ENCODE peak calls at places on chromosomes 1 and 21, in eight cellular contexts. One of them, this sample, is unnamed.

GRCh38 chr1:34147301-34147700 is 17.7 kb downstream of the CSMD2 start:
- DNase-seq in HEK293T: no peak
- DNase-seq in cardiac muscle cell: no peak
- DNase-seq in activated T-cell treated with anti-CD3 and anti-CD28 coated beads for 1 hour: no peak
- DNase-seq in activated gamma-delta T cell treated with anti-CD3 and anti-CD28 coated beads, Interleukin-2, amount 50 U/mL, for 16 hours: no peak
- DNase-seq in psoas muscle: no peak
- DNase-seq in AG08396: no peak
- DNase-seq in HTR-8/SVneo: no peak
- DNase-seq in this sample: no peak

GRCh38 chr1:152515454-152515823 is 1.2 kb downstream of the CRCT1 start:
- DNase-seq in activated T-cell treated with anti-CD3 and anti-CD28 coated beads for 1 hour: no peak
- DNase-seq in HEK293T: peak; percentile 50
- DNase-seq in activated gamma-delta T cell treated with anti-CD3 and anti-CD28 coated beads, Interleukin-2, amount 50 U/mL, for 16 hours: no peak
- DNase-seq in HTR-8/SVneo: no peak
- DNase-seq in cardiac muscle cell: peak; percentile 23
- DNase-seq in AG08396: peak; percentile 64
- DNase-seq in psoas muscle: no peak
- DNase-seq in this sample: no peak

GRCh38 chr1:52098139-52098871 is 42.2 kb downstream of the BTF3L4 start:
- DNase-seq in activated gamma-delta T cell treated with anti-CD3 and anti-CD28 coated beads, Interleukin-2, amount 50 U/mL, for 16 hours: no peak
- DNase-seq in HEK293T: no peak
- DNase-seq in AG08396: no peak
- DNase-seq in HTR-8/SVneo: no peak
- DNase-seq in cardiac muscle cell: no peak
- DNase-seq in psoas muscle: no peak
- DNase-seq in activated T-cell treated with anti-CD3 and anti-CD28 coated beads for 1 hour: no peak
- DNase-seq in this sample: no peak

GRCh38 chr1:2130156-2130555 is 64.4 kb downstream of the FAAP20 start:
- DNase-seq in HTR-8/SVneo: no peak
- DNase-seq in psoas muscle: no peak
- DNase-seq in activated T-cell treated with anti-CD3 and anti-CD28 coated beads for 1 hour: no peak
- DNase-seq in activated gamma-delta T cell treated with anti-CD3 and anti-CD28 coated beads, Interleukin-2, amount 50 U/mL, for 16 hours: no peak
- DNase-seq in cardiac muscle cell: no peak
- DNase-seq in HEK293T: no peak
- DNase-seq in AG08396: no peak
- DNase-seq in this sample: no peak

GRCh38 chr1:234570336-234570735 is 39.6 kb downstream of the IRF2BP2 start:
- DNase-seq in HTR-8/SVneo: no peak
- DNase-seq in psoas muscle: no peak
- DNase-seq in HEK293T: no peak
- DNase-seq in activated T-cell treated with anti-CD3 and anti-CD28 coated beads for 1 hour: no peak
- DNase-seq in AG08396: no peak
- DNase-seq in activated gamma-delta T cell treated with anti-CD3 and anti-CD28 coated beads, Interleukin-2, amount 50 U/mL, for 16 hours: no peak
- DNase-seq in cardiac muscle cell: no peak
- DNase-seq in this sample: no peak

GRCh38 chr1:229753764-229754553 is 127.9 kb downstream of the URB2 start:
- DNase-seq in activated gamma-delta T cell treated with anti-CD3 and anti-CD28 coated beads, Interleukin-2, amount 50 U/mL, for 16 hours: no peak
- DNase-seq in AG08396: no peak
- DNase-seq in activated T-cell treated with anti-CD3 and anti-CD28 coated beads for 1 hour: no peak
- DNase-seq in HEK293T: no peak
- DNase-seq in HTR-8/SVneo: no peak
- DNase-seq in cardiac muscle cell: no peak
- DNase-seq in psoas muscle: no peak
- DNase-seq in this sample: no peak

GRCh38 chr1:1877852-1878436 is 12.9 kb downstream of the GNB1 start:
- DNase-seq in psoas muscle: no peak
- DNase-seq in activated gamma-delta T cell treated with anti-CD3 and anti-CD28 coated beads, Interleukin-2, amount 50 U/mL, for 16 hours: no peak
- DNase-seq in HEK293T: no peak
- DNase-seq in AG08396: no peak
- DNase-seq in HTR-8/SVneo: no peak
- DNase-seq in cardiac muscle cell: no peak
- DNase-seq in activated T-cell treated with anti-CD3 and anti-CD28 coated beads for 1 hour: no peak
- DNase-seq in this sample: no peak

GRCh38 chr1:41241748-41242644 is at the start of gene SCMH1:
- DNase-seq in HTR-8/SVneo: no peak
- DNase-seq in AG08396: peak; percentile 86
- DNase-seq in psoas muscle: peak; percentile 48
- DNase-seq in activated T-cell treated with anti-CD3 and anti-CD28 coated beads for 1 hour: peak; percentile 48
- DNase-seq in cardiac muscle cell: peak; percentile 60
- DNase-seq in activated gamma-delta T cell treated with anti-CD3 and anti-CD28 coated beads, Interleukin-2, amount 50 U/mL, for 16 hours: peak; percentile 20
- DNase-seq in HEK293T: peak; percentile 69
- DNase-seq in this sample: peak; percentile 4

GRCh38 chr1:238252033-238252802 is 361.5 kb upstream of the ZP4 start:
- DNase-seq in activated gamma-delta T cell treated with anti-CD3 and anti-CD28 coated beads, Interleukin-2, amount 50 U/mL, for 16 hours: no peak
- DNase-seq in psoas muscle: no peak
- DNase-seq in HTR-8/SVneo: peak; percentile 31
- DNase-seq in activated T-cell treated with anti-CD3 and anti-CD28 coated beads for 1 hour: no peak
- DNase-seq in AG08396: peak; percentile 6
- DNase-seq in cardiac muscle cell: peak; percentile 28
- DNase-seq in HEK293T: peak; percentile 50
- DNase-seq in this sample: no peak

GRCh38 chr1:178407215-178407614 is 89.5 kb downstream of the CLEC20A start:
- DNase-seq in HEK293T: no peak
- DNase-seq in psoas muscle: no peak
- DNase-seq in cardiac muscle cell: no peak
- DNase-seq in activated gamma-delta T cell treated with anti-CD3 and anti-CD28 coated beads, Interleukin-2, amount 50 U/mL, for 16 hours: no peak
- DNase-seq in activated T-cell treated with anti-CD3 and anti-CD28 coated beads for 1 hour: no peak
- DNase-seq in HTR-8/SVneo: no peak
- DNase-seq in AG08396: no peak
- DNase-seq in this sample: no peak

GRCh38 chr1:244161111-244161510 is 110.0 kb downstream of the ZBTB18 start:
- DNase-seq in HEK293T: no peak
- DNase-seq in activated T-cell treated with anti-CD3 and anti-CD28 coated beads for 1 hour: no peak
- DNase-seq in HTR-8/SVneo: no peak
- DNase-seq in cardiac muscle cell: no peak
- DNase-seq in activated gamma-delta T cell treated with anti-CD3 and anti-CD28 coated beads, Interleukin-2, amount 50 U/mL, for 16 hours: no peak
- DNase-seq in psoas muscle: no peak
- DNase-seq in AG08396: no peak
- DNase-seq in this sample: no peak

GRCh38 chr21:39518845-39519205 is 67.1 kb downstream of the SH3BGR start:
- DNase-seq in activated gamma-delta T cell treated with anti-CD3 and anti-CD28 coated beads, Interleukin-2, amount 50 U/mL, for 16 hours: no peak
- DNase-seq in HTR-8/SVneo: no peak
- DNase-seq in HEK293T: no peak
- DNase-seq in AG08396: no peak
- DNase-seq in psoas muscle: no peak
- DNase-seq in activated T-cell treated with anti-CD3 and anti-CD28 coated beads for 1 hour: no peak
- DNase-seq in cardiac muscle cell: peak; percentile 15
- DNase-seq in this sample: no peak

GRCh38 chr1:200988693-200989092 is 34.8 kb downstream of the KIF21B start:
- DNase-seq in cardiac muscle cell: no peak
- DNase-seq in HTR-8/SVneo: no peak
- DNase-seq in activated gamma-delta T cell treated with anti-CD3 and anti-CD28 coated beads, Interleukin-2, amount 50 U/mL, for 16 hours: no peak
- DNase-seq in AG08396: no peak
- DNase-seq in psoas muscle: no peak
- DNase-seq in activated T-cell treated with anti-CD3 and anti-CD28 coated beads for 1 hour: no peak
- DNase-seq in HEK293T: no peak
- DNase-seq in this sample: no peak

GRCh38 chr1:20931930-20932436 is 144.9 kb upstream of the HP1BP3 start:
- DNase-seq in HEK293T: no peak
- DNase-seq in psoas muscle: no peak
- DNase-seq in activated T-cell treated with anti-CD3 and anti-CD28 coated beads for 1 hour: no peak
- DNase-seq in AG08396: no peak
- DNase-seq in cardiac muscle cell: no peak
- DNase-seq in HTR-8/SVneo: no peak
- DNase-seq in activated gamma-delta T cell treated with anti-CD3 and anti-CD28 coated beads, Interleukin-2, amount 50 U/mL, for 16 hours: no peak
- DNase-seq in this sample: no peak

GRCh38 chr21:35508389-35508888 is 459.3 kb upstream of the RUNX1 start:
- DNase-seq in activated gamma-delta T cell treated with anti-CD3 and anti-CD28 coated beads, Interleukin-2, amount 50 U/mL, for 16 hours: no peak
- DNase-seq in HEK293T: no peak
- DNase-seq in psoas muscle: peak; percentile 33
- DNase-seq in AG08396: peak; percentile 53
- DNase-seq in cardiac muscle cell: peak; percentile 94
- DNase-seq in activated T-cell treated with anti-CD3 and anti-CD28 coated beads for 1 hour: no peak
- DNase-seq in HTR-8/SVneo: no peak
- DNase-seq in this sample: peak; percentile 42

GRCh38 chr1:168734946-168735345 is 5.9 kb upstream of the DPT start:
- DNase-seq in HEK293T: no peak
- DNase-seq in HTR-8/SVneo: no peak
- DNase-seq in activated gamma-delta T cell treated with anti-CD3 and anti-CD28 coated beads, Interleukin-2, amount 50 U/mL, for 16 hours: no peak
- DNase-seq in AG08396: no peak
- DNase-seq in activated T-cell treated with anti-CD3 and anti-CD28 coated beads for 1 hour: no peak
- DNase-seq in psoas muscle: no peak
- DNase-seq in cardiac muscle cell: no peak
- DNase-seq in this sample: no peak

GRCh38 chr1:225811622-225812487 is 1.9 kb downstream of the EPHX1 start:
- DNase-seq in psoas muscle: no peak
- DNase-seq in HEK293T: peak; percentile 65
- DNase-seq in AG08396: peak; percentile 35
- DNase-seq in HTR-8/SVneo: no peak
- DNase-seq in activated T-cell treated with anti-CD3 and anti-CD28 coated beads for 1 hour: no peak
- DNase-seq in cardiac muscle cell: no peak
- DNase-seq in activated gamma-delta T cell treated with anti-CD3 and anti-CD28 coated beads, Interleukin-2, amount 50 U/mL, for 16 hours: no peak
- DNase-seq in this sample: peak; percentile 76

GRCh38 chr1:63818567-63819340 is 44.9 kb downstream of the ROR1 start:
- DNase-seq in AG08396: no peak
- DNase-seq in activated gamma-delta T cell treated with anti-CD3 and anti-CD28 coated beads, Interleukin-2, amount 50 U/mL, for 16 hours: no peak
- DNase-seq in psoas muscle: no peak
- DNase-seq in HEK293T: no peak
- DNase-seq in HTR-8/SVneo: no peak
- DNase-seq in activated T-cell treated with anti-CD3 and anti-CD28 coated beads for 1 hour: no peak
- DNase-seq in cardiac muscle cell: no peak
- DNase-seq in this sample: no peak

GRCh38 chr1:51840743-51841461 is 37.6 kb downstream of the NRDC start:
- DNase-seq in psoas muscle: no peak
- DNase-seq in HEK293T: no peak
- DNase-seq in cardiac muscle cell: no peak
- DNase-seq in activated gamma-delta T cell treated with anti-CD3 and anti-CD28 coated beads, Interleukin-2, amount 50 U/mL, for 16 hours: no peak
- DNase-seq in activated T-cell treated with anti-CD3 and anti-CD28 coated beads for 1 hour: no peak
- DNase-seq in HTR-8/SVneo: no peak
- DNase-seq in AG08396: no peak
- DNase-seq in this sample: no peak

GRCh38 chr1:167474191-167474641 is 44.1 kb downstream of the CD247 start:
- DNase-seq in AG08396: no peak
- DNase-seq in HTR-8/SVneo: no peak
- DNase-seq in activated T-cell treated with anti-CD3 and anti-CD28 coated beads for 1 hour: no peak
- DNase-seq in HEK293T: no peak
- DNase-seq in activated gamma-delta T cell treated with anti-CD3 and anti-CD28 coated beads, Interleukin-2, amount 50 U/mL, for 16 hours: no peak
- DNase-seq in cardiac muscle cell: no peak
- DNase-seq in psoas muscle: no peak
- DNase-seq in this sample: no peak

GRCh38 chr1:65009176-65009575 is 42.8 kb upstream of the JAK1 start:
- DNase-seq in AG08396: no peak
- DNase-seq in activated gamma-delta T cell treated with anti-CD3 and anti-CD28 coated beads, Interleukin-2, amount 50 U/mL, for 16 hours: no peak
- DNase-seq in HEK293T: no peak
- DNase-seq in HTR-8/SVneo: no peak
- DNase-seq in cardiac muscle cell: no peak
- DNase-seq in psoas muscle: no peak
- DNase-seq in activated T-cell treated with anti-CD3 and anti-CD28 coated beads for 1 hour: no peak
- DNase-seq in this sample: no peak

GRCh38 chr1:186208405-186209129 is 166.5 kb downstream of the TPR start:
- DNase-seq in activated T-cell treated with anti-CD3 and anti-CD28 coated beads for 1 hour: no peak
- DNase-seq in psoas muscle: no peak
- DNase-seq in cardiac muscle cell: peak; percentile 12
- DNase-seq in activated gamma-delta T cell treated with anti-CD3 and anti-CD28 coated beads, Interleukin-2, amount 50 U/mL, for 16 hours: no peak
- DNase-seq in AG08396: peak; percentile 14
- DNase-seq in HEK293T: no peak
- DNase-seq in HTR-8/SVneo: no peak
- DNase-seq in this sample: no peak

GRCh38 chr1:153679337-153680119 is 1.0 kb downstream of the NPR1 start:
- DNase-seq in HEK293T: no peak
- DNase-seq in cardiac muscle cell: peak; percentile 33
- DNase-seq in HTR-8/SVneo: no peak
- DNase-seq in activated gamma-delta T cell treated with anti-CD3 and anti-CD28 coated beads, Interleukin-2, amount 50 U/mL, for 16 hours: no peak
- DNase-seq in psoas muscle: no peak
- DNase-seq in AG08396: no peak
- DNase-seq in activated T-cell treated with anti-CD3 and anti-CD28 coated beads for 1 hour: no peak
- DNase-seq in this sample: no peak

GRCh38 chr1:38191451-38191850 is 144.9 kb upstream of the POU3F1 start:
- DNase-seq in HEK293T: no peak
- DNase-seq in AG08396: no peak
- DNase-seq in HTR-8/SVneo: no peak
- DNase-seq in psoas muscle: no peak
- DNase-seq in cardiac muscle cell: no peak
- DNase-seq in activated gamma-delta T cell treated with anti-CD3 and anti-CD28 coated beads, Interleukin-2, amount 50 U/mL, for 16 hours: no peak
- DNase-seq in activated T-cell treated with anti-CD3 and anti-CD28 coated beads for 1 hour: no peak
- DNase-seq in this sample: no peak

GRCh38 chr1:109133815-109134214 is 19.9 kb downstream of the ELAPOR1 start:
- DNase-seq in HTR-8/SVneo: no peak
- DNase-seq in HEK293T: no peak
- DNase-seq in activated T-cell treated with anti-CD3 and anti-CD28 coated beads for 1 hour: no peak
- DNase-seq in AG08396: no peak
- DNase-seq in cardiac muscle cell: peak; percentile 29
- DNase-seq in psoas muscle: peak; percentile 25
- DNase-seq in activated gamma-delta T cell treated with anti-CD3 and anti-CD28 coated beads, Interleukin-2, amount 50 U/mL, for 16 hours: no peak
- DNase-seq in this sample: peak; percentile 31

GRCh38 chr21:15788847-15789548 is 59.2 kb downstream of the USP25 start:
- DNase-seq in AG08396: peak; percentile 3
- DNase-seq in activated gamma-delta T cell treated with anti-CD3 and anti-CD28 coated beads, Interleukin-2, amount 50 U/mL, for 16 hours: no peak
- DNase-seq in HEK293T: no peak
- DNase-seq in cardiac muscle cell: peak; percentile 44
- DNase-seq in HTR-8/SVneo: peak; percentile 24
- DNase-seq in activated T-cell treated with anti-CD3 and anti-CD28 coated beads for 1 hour: no peak
- DNase-seq in psoas muscle: no peak
- DNase-seq in this sample: no peak

GRCh38 chr21:35925497-35925896 is 134.8 kb downstream of the SETD4 start:
- DNase-seq in activated T-cell treated with anti-CD3 and anti-CD28 coated beads for 1 hour: no peak
- DNase-seq in HEK293T: no peak
- DNase-seq in activated gamma-delta T cell treated with anti-CD3 and anti-CD28 coated beads, Interleukin-2, amount 50 U/mL, for 16 hours: no peak
- DNase-seq in cardiac muscle cell: peak; percentile 82
- DNase-seq in psoas muscle: peak; percentile 17
- DNase-seq in AG08396: peak; percentile 22
- DNase-seq in HTR-8/SVneo: peak; percentile 6
- DNase-seq in this sample: no peak

GRCh38 chr1:29789910-29790247 is 553.6 kb downstream of the PTPRU start:
- DNase-seq in cardiac muscle cell: no peak
- DNase-seq in AG08396: peak; percentile 2
- DNase-seq in activated T-cell treated with anti-CD3 and anti-CD28 coated beads for 1 hour: no peak
- DNase-seq in HEK293T: peak; percentile 3
- DNase-seq in psoas muscle: no peak
- DNase-seq in activated gamma-delta T cell treated with anti-CD3 and anti-CD28 coated beads, Interleukin-2, amount 50 U/mL, for 16 hours: no peak
- DNase-seq in HTR-8/SVneo: no peak
- DNase-seq in this sample: no peak